ENCODE peak calls at places on chromosomes 3 and 15, in five cellular contexts. P is GM06990, D is endodermal cell, L is PC-9, J is pancreas. N is an unnamed sample.

GRCh38 chr3:19029837-19030835 is 118.2 kb upstream of the KCNH8 start:
- DNase-seq in P (no peak), D (peak; percentile 49), L (no peak), J (no peak), N (no peak)

GRCh38 chr3:143433787-143434378 is 314.3 kb downstream of the CHST2 start:
- DNase-seq in P (no peak), D (peak; percentile 65), L (no peak), J (no peak), N (no peak)

GRCh38 chr15:72706266-72706665 is 20.3 kb downstream of the BBS4 start:
- DNase-seq in P (no peak), D (no peak), L (no peak), J (no peak), N (no peak)

GRCh38 chr3:140050396-140050795 is 115.4 kb downstream of the CLSTN2 start:
- DNase-seq in P (no peak), D (no peak), L (no peak), J (no peak), N (no peak)

GRCh38 chr3:148861277-148861869 is 3.7 kb upstream of the CPA3 start:
- DNase-seq in P (no peak), D (no peak), L (no peak), J (no peak), N (no peak)

GRCh38 chr15:26661727-26662126 is 111.1 kb downstream of the GABRB3 start:
- DNase-seq in P (no peak), D (no peak), L (no peak), J (no peak), N (no peak)

GRCh38 chr3:157618075-157618760 is 115.0 kb upstream of the VEPH1 start:
- DNase-seq in P (peak; percentile 13), D (no peak), L (peak; percentile 84), J (peak; percentile 24), N (no peak)

GRCh38 chr3:115698851-115699535 is 75.7 kb downstream of the GAP43 start:
- DNase-seq in P (no peak), D (peak; percentile 73), L (no peak), J (no peak), N (no peak)

GRCh38 chr15:60121845-60122244 is 117.7 kb downstream of the FOXB1 start:
- DNase-seq in P (peak; percentile 49), D (no peak), L (no peak), J (no peak), N (no peak)

GRCh38 chr3:108477511-108478147 is 32.8 kb downstream of the MYH15 start:
- DNase-seq in P (no peak), D (peak; percentile 76), L (peak; percentile 58), J (peak; percentile 55), N (no peak)

GRCh38 chr3:149343951-149344350 is 10.5 kb upstream of the TM4SF18 start:
- DNase-seq in P (no peak), D (no peak), L (no peak), J (no peak), N (no peak)

GRCh38 chr15:67181221-67181639 is 73.2 kb downstream of the AAGAB start:
- DNase-seq in P (no peak), D (peak; percentile 55), L (no peak), J (no peak), N (no peak)
- H3K36me3 ChIP-seq in P (peaks cover 9% of the 10 kb centered on the region), D (peaks cover 34% of the 10 kb centered on the region), L (peaks cover 21% of the 10 kb centered on the region), J (no peaks in the 10 kb centered on the region), N (no peaks in the 10 kb centered on the region)

GRCh38 chr3:10527295-10528016 is 22.1 kb upstream of the ATP2B2 start:
- DNase-seq in P (no peak), D (peak; percentile 57), L (no peak), J (no peak), N (no peak)
- TF ChIP-seq CTCF in P (no peak), D (peak; percentile 21), L (no peak), J (no peak), N (no peak)

GRCh38 chr15:78282324-78282723 is 17.1 kb downstream of the SKIC8 start:
- DNase-seq in P (no peak), D (no peak), L (no peak), J (no peak), N (no peak)
- H3K36me3 ChIP-seq in P (peaks cover 17% of the 10 kb centered on the region), D (peaks cover 51% of the 10 kb centered on the region), L (peaks cover 6% of the 10 kb centered on the region), J (no peaks in the 10 kb centered on the region), N (no peaks in the 10 kb centered on the region)

DNA sequence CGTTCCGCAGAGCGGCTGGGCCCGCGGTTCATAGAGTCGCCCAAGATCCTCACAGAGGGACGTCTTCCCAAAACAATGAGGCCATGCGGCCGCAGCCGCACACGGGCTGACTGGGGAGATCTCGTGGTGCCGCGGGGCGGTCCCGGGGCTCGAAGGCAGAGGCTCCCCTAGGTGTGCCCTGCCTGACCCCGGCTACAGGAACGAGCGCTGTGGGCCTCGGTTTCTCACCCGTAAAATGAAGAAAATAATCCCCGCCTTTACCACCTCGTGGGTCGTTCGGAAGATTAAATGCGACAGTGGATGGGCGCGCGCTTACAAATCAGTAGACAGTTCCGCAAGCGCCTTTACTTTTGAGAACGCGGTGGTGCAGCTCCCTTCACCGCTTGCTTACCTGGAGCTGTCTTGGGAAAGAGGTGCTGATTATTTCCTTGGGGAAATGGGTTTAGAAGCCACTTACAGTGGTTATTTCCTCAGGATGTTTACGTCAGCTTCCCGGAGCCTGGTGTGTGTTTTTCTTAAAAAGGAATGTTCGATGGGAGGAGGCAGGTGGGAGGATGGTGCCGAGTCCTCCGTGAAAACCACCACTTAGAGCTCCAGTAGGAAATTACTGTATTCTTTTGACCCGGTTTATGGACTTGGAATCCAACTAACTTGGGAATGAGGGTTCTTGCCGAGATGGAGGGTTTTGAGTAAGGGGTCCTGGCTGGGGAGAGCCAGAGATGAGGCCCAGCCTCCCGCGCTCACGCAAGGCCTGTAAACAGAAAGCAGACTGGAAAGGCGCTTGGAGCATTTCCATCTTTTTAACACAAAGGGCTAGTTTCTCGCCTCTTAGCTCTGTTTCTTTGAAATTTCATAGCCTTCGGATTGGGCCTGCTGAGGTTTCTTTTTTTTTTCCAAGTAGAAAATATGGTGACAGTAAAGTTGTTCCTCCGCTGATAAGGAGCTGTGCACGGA is 2.0 kb upstream of the MEX3B start:
- DNase-seq in P (no peak), D (no peak), L (no peak), J (no peak), N (no peak)
- TF ChIP-seq CTCF in P (no peak), D (peak; percentile 39), L (no peak), J (no peak), N (no peak)

DNA sequence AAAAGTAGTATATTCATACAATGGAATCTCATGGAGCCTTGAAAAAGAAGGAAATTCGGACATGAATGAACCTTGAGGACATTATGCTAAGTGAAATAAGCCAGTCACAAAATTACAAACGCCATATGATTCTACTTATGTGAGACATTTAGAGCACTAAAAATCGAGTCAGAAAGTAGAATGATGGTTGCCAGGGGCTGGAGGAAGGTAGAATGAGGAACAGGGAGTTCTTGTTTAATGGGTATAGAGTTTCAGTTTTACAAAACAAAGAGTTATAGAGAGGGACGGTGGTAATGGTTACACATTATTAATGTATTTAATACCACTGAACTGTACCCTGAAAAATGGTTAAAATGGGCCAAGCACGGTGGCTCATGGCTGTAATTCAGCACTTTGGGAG is 19.5 kb downstream of the UBXN7 start:
- DNase-seq in P (peak; percentile 38), D (no peak), L (no peak), J (no peak), N (no peak)
- H3K36me3 ChIP-seq in P (no peaks in the 10 kb centered on the region), D (peaks cover 18% of the 10 kb centered on the region), L (no peaks in the 10 kb centered on the region), J (no peaks in the 10 kb centered on the region), N (no peaks in the 10 kb centered on the region)

GRCh38 chr15:75731248-75732100 is 18.8 kb upstream of the CSPG4 start:
- DNase-seq in P (no peak), D (peak; percentile 75), L (no peak), J (no peak), N (peak; percentile 69)
- TF ChIP-seq CTCF in P (no peak), D (peak; percentile 42), L (no peak), J (no peak), N (no peak)

DNA sequence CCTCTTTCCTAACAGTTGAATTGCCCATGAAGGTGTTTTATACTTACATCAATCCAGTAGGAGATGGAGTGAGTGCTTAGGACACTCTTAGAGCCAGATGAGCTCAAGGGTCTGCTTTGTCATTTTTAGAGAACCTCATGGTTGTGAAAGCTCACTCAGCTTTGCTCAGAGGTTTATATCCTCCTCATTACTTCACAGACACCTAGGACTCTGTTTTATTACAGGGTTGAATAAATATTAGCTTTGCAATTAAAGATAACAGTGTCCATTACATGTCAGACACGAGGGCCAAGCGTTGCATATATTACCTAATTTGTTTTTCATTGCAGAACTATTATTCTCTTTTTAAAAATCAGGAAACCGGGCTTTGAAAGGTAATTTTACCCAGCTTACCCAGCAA is 16.2 kb downstream of the MAP6D1 start:
- DNase-seq in P (no peak), D (no peak), L (no peak), J (no peak), N (no peak)
- H3K36me3 ChIP-seq in P (peaks cover 31% of the 10 kb centered on the region), D (peaks cover 84% of the 10 kb centered on the region), L (peaks cover 27% of the 10 kb centered on the region), J (no peaks in the 10 kb centered on the region), N (no peaks in the 10 kb centered on the region)

N was measured in ovary.